ENCODE peak calls at places on chromosome 9, in four cellular contexts. N is GM12878, S is K562, C is HepG2. O is an unnamed sample.

GRCh38 chr9:93059097-93059959 is 827 bp downstream of the SUSD3 start:
- DNase-seq in N (no peak), S (peak), C (no peak), O (no peak)

GRCh38 chr9:21579209-21579608 is 97.1 kb upstream of the IFNE start:
- DNase-seq in N (no peak), S (no peak), C (no peak), O (no peak)

GRCh38 chr9:91193658-91194391 is 167.9 kb downstream of the AUH start:
- DNase-seq in N (no peak), S (peak), C (peak), O (peak)

GRCh38 chr9:126805546-126806262 is 864 bp downstream of the ZBTB43 start:
- DNase-seq in N (peak), S (peak), C (peak), O (peak)

GRCh38 chr9:99361827-99362226 is 139.7 kb downstream of the SEC61B start:
- DNase-seq in N (no peak), S (no peak), C (no peak), O (no peak)

GRCh38 chr9:16213781-16214515 is 656.5 kb downstream of the BNC2 start:
- DNase-seq in N (no peak), S (no peak), C (no peak), O (no peak)

GRCh38 chr9:134031783-134032182 is 6.5 kb downstream of the BRD3OS start:
- DNase-seq in N (no peak), S (no peak), C (no peak), O (no peak)

GRCh38 chr9:15182755-15183154 is 124.3 kb downstream of the TTC39B start:
- DNase-seq in N (no peak), S (no peak), C (no peak), O (no peak)

GRCh38 chr9:87223397-87224246 is 274.0 kb upstream of the DAPK1 start:
- DNase-seq in N (no peak), S (no peak), C (no peak), O (no peak)

DNA sequence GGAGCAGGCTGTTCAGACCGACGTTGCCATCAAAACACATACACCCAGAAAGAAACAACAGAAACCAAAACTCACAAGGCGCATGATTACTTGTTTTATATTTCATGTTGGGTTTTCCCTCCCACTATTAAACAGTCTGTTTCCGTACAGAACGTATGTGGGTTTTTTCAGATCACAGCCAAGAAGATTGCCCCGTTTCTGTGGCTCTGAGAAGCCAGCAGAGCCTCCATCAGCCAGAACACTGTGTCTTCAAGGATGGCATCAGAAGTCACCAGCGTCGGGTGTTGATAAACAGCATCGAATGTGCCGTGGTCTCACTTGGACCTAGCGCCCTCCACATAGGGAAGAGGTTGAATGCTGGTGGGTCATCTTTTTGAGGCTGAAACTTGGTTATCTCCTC is 42.8 kb downstream of the FAM78A start:
- DNase-seq in N (no peak), S (no peak), C (no peak), O (no peak)
- TF ChIP-seq FOXK2 in N (no peak), S (no peak), C (no peak), O (no peak)

GRCh38 chr9:23308114-23308513 is 517.9 kb downstream of the ELAVL2 start:
- DNase-seq in N (no peak), S (no peak), C (no peak), O (no peak)
- TF ChIP-seq FOXK2 in N (no peak), S (no peak), C (no peak), O (no peak)

GRCh38 chr9:38286357-38286756 is 106.1 kb upstream of the ALDH1B1 start:
- DNase-seq in N (no peak), S (no peak), C (no peak), O (no peak)

GRCh38 chr9:38284039-38284767 is 108.3 kb upstream of the ALDH1B1 start:
- DNase-seq in N (no peak), S (no peak), C (no peak), O (no peak)

GRCh38 chr9:38282756-38283155 is 109.7 kb upstream of the ALDH1B1 start:
- DNase-seq in N (no peak), S (no peak), C (no peak), O (no peak)

GRCh38 chr9:38285236-38285635 is 107.3 kb upstream of the ALDH1B1 start:
- DNase-seq in N (no peak), S (no peak), C (no peak), O (no peak)

DNA sequence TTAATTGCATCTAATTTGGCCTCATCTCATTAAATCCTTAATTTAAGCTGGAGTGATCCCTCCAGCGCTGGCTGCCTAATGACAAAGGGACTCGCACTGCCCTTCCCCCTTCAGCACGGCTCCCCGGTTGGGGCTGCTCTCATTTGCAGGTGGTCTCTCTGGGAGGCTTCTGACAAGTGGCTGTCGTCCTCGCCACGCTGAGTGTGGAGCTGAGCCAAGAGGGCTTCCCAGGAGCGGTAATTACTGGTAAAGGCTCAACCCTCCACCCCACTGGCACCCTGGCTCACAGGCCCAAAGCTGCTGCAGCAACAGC is 107.8 kb upstream of the ALDH1B1 start:
- DNase-seq in N (no peak), S (no peak), C (no peak), O (no peak)
- TF ChIP-seq FOXK2 in N (no peak), S (no peak), C (no peak), O (no peak)

DNA sequence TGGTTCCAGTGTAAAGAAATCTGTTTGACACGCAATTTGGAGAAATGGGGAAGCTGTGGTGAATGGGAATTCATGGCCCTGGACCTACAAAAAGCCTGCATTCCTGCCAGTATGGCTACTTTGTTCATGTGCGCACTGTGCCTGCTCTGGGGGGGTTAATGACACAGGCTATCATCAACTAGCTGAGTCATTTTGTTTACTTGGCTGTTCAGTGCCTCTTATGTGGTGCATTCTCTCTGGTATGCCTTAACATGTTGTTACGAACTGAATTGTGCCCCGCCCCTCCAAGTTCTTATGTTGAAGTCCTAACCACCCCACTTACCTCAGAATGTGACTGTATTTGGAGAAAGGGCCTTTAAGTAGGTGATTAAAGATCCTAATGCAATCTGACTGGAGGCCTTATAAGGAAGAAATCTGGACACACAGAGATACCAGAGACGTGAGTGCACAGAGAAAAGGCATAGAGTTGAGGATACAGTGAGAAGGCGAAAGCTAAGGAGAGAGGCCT is 20.4 kb upstream of the UBAP1 start:
- DNase-seq in N (no peak), S (peak), C (peak), O (no peak)
- TF ChIP-seq FOXK2 in N (no peak), S (peak), C (no peak), O (no peak)

DNA sequence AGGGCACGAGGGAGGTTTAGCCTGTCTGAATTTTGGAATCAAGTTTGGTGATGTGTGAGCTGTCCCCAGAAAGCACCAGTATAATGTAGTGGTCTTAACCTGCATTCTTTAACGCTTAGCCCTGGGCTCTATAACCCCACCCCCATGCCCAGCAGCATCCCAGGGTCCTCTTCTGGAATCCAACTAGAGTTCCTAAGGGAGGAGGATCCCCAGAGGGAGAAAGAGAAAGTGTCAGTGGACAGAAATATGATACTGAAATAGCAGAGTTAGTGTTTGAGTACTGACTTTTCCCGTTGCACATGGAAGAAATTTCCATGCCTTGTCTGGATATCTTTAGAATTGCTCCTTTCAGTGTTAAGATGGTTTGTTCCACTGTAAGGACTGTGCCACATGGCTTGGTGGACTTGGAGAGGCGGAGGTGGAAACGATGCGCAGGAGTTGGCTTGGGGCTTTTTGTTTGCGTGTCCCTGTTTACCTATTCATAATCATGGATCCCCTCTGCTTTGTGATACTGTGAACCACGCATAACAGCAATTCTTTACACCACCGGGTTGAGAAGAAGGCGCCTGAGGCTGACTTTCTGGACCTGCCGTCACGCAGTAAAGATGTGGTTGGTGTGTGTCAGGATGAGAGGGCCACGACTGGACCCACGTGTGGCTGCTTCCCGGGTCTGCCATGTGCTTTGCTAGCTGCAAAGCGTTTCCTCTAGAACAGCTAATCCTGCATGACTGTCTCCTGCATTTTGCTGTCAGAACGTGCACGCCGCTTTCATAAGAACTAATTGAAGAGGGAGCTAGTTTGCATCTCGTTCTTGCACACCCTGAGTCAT is 142.3 kb downstream of the SMARCA2 start:
- DNase-seq in N (no peak), S (no peak), C (no peak), O (peak)
- TF ChIP-seq FOXK2 in N (no peak), S (no peak), C (no peak), O (no peak)

O was measured in HEK293T.